ENCODE peak calls at places on chromosomes 3 and 15, in eight cellular contexts. One of them, this sample, is unnamed.

GRCh38 chr15:29688981-29689723 is 133.1 kb downstream of the TJP1 start:
- DNase-seq in heart right ventricle: no peak
- DNase-seq in right lobe of liver: no peak
- DNase-seq in frontal cortex: no peak
- DNase-seq in lung: no peak
- DNase-seq in bronchial epithelial cell: no peak
- DNase-seq in MV-4-11: no peak
- DNase-seq in mammary epithelial cell: no peak
- DNase-seq in this sample: no peak

GRCh38 chr15:25933456-25934158 is 70.5 kb upstream of the ATP10A start:
- DNase-seq in bronchial epithelial cell: peak
- DNase-seq in lung: peak
- DNase-seq in right lobe of liver: peak
- DNase-seq in frontal cortex: peak
- DNase-seq in MV-4-11: peak
- DNase-seq in heart right ventricle: peak
- DNase-seq in mammary epithelial cell: no peak
- DNase-seq in this sample: peak

GRCh38 chr3:131561511-131561910 is 58.7 kb upstream of the MRPL3 start:
- DNase-seq in lung: no peak
- DNase-seq in mammary epithelial cell: peak
- DNase-seq in MV-4-11: no peak
- DNase-seq in right lobe of liver: no peak
- DNase-seq in frontal cortex: no peak
- DNase-seq in bronchial epithelial cell: no peak
- DNase-seq in heart right ventricle: no peak
- DNase-seq in this sample: peak

GRCh38 chr3:146308222-146308621 is 57.3 kb upstream of the PLSCR4 start:
- DNase-seq in MV-4-11: no peak
- DNase-seq in mammary epithelial cell: peak
- DNase-seq in lung: no peak
- DNase-seq in frontal cortex: no peak
- DNase-seq in bronchial epithelial cell: peak
- DNase-seq in right lobe of liver: no peak
- DNase-seq in heart right ventricle: no peak
- DNase-seq in this sample: no peak

GRCh38 chr15:31260646-31261265 is 65.9 kb upstream of the KLF13 start:
- DNase-seq in MV-4-11: no peak
- DNase-seq in lung: no peak
- DNase-seq in frontal cortex: no peak
- DNase-seq in mammary epithelial cell: no peak
- DNase-seq in right lobe of liver: no peak
- DNase-seq in bronchial epithelial cell: no peak
- DNase-seq in heart right ventricle: no peak
- DNase-seq in this sample: no peak

GRCh38 chr3:38460377-38461085 is 6.8 kb downstream of the ACVR2B start:
- DNase-seq in mammary epithelial cell: no peak
- DNase-seq in frontal cortex: no peak
- DNase-seq in bronchial epithelial cell: no peak
- DNase-seq in right lobe of liver: no peak
- DNase-seq in heart right ventricle: no peak
- DNase-seq in lung: no peak
- DNase-seq in MV-4-11: no peak
- DNase-seq in this sample: no peak

GRCh38 chr3:48409291-48410201 is 20.3 kb downstream of the PLXNB1 start:
- DNase-seq in frontal cortex: no peak
- DNase-seq in mammary epithelial cell: no peak
- DNase-seq in MV-4-11: no peak
- DNase-seq in lung: no peak
- DNase-seq in right lobe of liver: peak
- DNase-seq in heart right ventricle: no peak
- DNase-seq in bronchial epithelial cell: no peak
- DNase-seq in this sample: no peak

GRCh38 chr15:83014205-83014653 is 2.8 kb upstream of the C15orf40 start:
- DNase-seq in bronchial epithelial cell: no peak
- DNase-seq in frontal cortex: no peak
- DNase-seq in lung: no peak
- DNase-seq in right lobe of liver: no peak
- DNase-seq in MV-4-11: no peak
- DNase-seq in mammary epithelial cell: no peak
- DNase-seq in heart right ventricle: no peak
- DNase-seq in this sample: no peak

GRCh38 chr3:50125541-50126286 is 29.4 kb upstream of the SEMA3F start:
- DNase-seq in lung: no peak
- DNase-seq in right lobe of liver: no peak
- DNase-seq in mammary epithelial cell: no peak
- DNase-seq in bronchial epithelial cell: no peak
- DNase-seq in heart right ventricle: no peak
- DNase-seq in frontal cortex: no peak
- DNase-seq in MV-4-11: no peak
- DNase-seq in this sample: no peak

GRCh38 chr15:99010743-99011142 is 3.2 kb upstream of the PGPEP1L start:
- DNase-seq in heart right ventricle: no peak
- DNase-seq in mammary epithelial cell: no peak
- DNase-seq in frontal cortex: no peak
- DNase-seq in lung: no peak
- DNase-seq in right lobe of liver: no peak
- DNase-seq in bronchial epithelial cell: no peak
- DNase-seq in MV-4-11: no peak
- DNase-seq in this sample: no peak

GRCh38 chr15:87849181-87849580 is 407.4 kb downstream of the NTRK3 start:
- DNase-seq in heart right ventricle: no peak
- DNase-seq in right lobe of liver: no peak
- DNase-seq in lung: no peak
- DNase-seq in bronchial epithelial cell: no peak
- DNase-seq in frontal cortex: no peak
- DNase-seq in mammary epithelial cell: no peak
- DNase-seq in MV-4-11: no peak
- DNase-seq in this sample: no peak

GRCh38 chr3:71987089-71987735 is 202.3 kb upstream of the PROK2 start:
- DNase-seq in frontal cortex: no peak
- DNase-seq in bronchial epithelial cell: no peak
- DNase-seq in MV-4-11: no peak
- DNase-seq in heart right ventricle: no peak
- DNase-seq in mammary epithelial cell: no peak
- DNase-seq in right lobe of liver: no peak
- DNase-seq in lung: no peak
- DNase-seq in this sample: no peak

GRCh38 chr15:59918994-59919951 is 84.8 kb upstream of the FOXB1 start:
- DNase-seq in heart right ventricle: no peak
- DNase-seq in bronchial epithelial cell: peak
- DNase-seq in MV-4-11: no peak
- DNase-seq in mammary epithelial cell: peak
- DNase-seq in frontal cortex: no peak
- DNase-seq in right lobe of liver: no peak
- DNase-seq in lung: no peak
- DNase-seq in this sample: peak

GRCh38 chr3:194269610-194270145 is 81.5 kb downstream of the CPN2 start:
- DNase-seq in mammary epithelial cell: no peak
- DNase-seq in MV-4-11: no peak
- DNase-seq in right lobe of liver: peak
- DNase-seq in heart right ventricle: peak
- DNase-seq in lung: peak
- DNase-seq in frontal cortex: peak
- DNase-seq in bronchial epithelial cell: no peak
- DNase-seq in this sample: peak

GRCh38 chr15:51735211-51735610 is 2.2 kb downstream of the LYSMD2 start:
- DNase-seq in lung: no peak
- DNase-seq in frontal cortex: no peak
- DNase-seq in right lobe of liver: no peak
- DNase-seq in mammary epithelial cell: no peak
- DNase-seq in bronchial epithelial cell: no peak
- DNase-seq in MV-4-11: peak
- DNase-seq in heart right ventricle: no peak
- DNase-seq in this sample: no peak

GRCh38 chr15:31004220-31004733 is 12.8 kb upstream of the MTMR10 start:
- DNase-seq in mammary epithelial cell: no peak
- DNase-seq in heart right ventricle: peak
- DNase-seq in lung: no peak
- DNase-seq in right lobe of liver: no peak
- DNase-seq in bronchial epithelial cell: no peak
- DNase-seq in MV-4-11: peak
- DNase-seq in frontal cortex: no peak
- DNase-seq in this sample: peak

GRCh38 chr15:88752956-88753355 is 50.3 kb upstream of the ACAN start:
- DNase-seq in heart right ventricle: no peak
- DNase-seq in bronchial epithelial cell: no peak
- DNase-seq in MV-4-11: no peak
- DNase-seq in frontal cortex: no peak
- DNase-seq in lung: no peak
- DNase-seq in mammary epithelial cell: no peak
- DNase-seq in right lobe of liver: no peak
- DNase-seq in this sample: no peak

GRCh38 chr3:127610105-127610504 is 11.9 kb downstream of the MCM2 start:
- DNase-seq in lung: no peak
- DNase-seq in MV-4-11: no peak
- DNase-seq in heart right ventricle: no peak
- DNase-seq in right lobe of liver: no peak
- DNase-seq in mammary epithelial cell: no peak
- DNase-seq in frontal cortex: no peak
- DNase-seq in bronchial epithelial cell: peak
- DNase-seq in this sample: peak

GRCh38 chr3:129312671-129313414 is 34.2 kb downstream of the HMCES start:
- DNase-seq in MV-4-11: no peak
- DNase-seq in right lobe of liver: no peak
- DNase-seq in heart right ventricle: no peak
- DNase-seq in bronchial epithelial cell: no peak
- DNase-seq in lung: no peak
- DNase-seq in mammary epithelial cell: no peak
- DNase-seq in frontal cortex: no peak
- DNase-seq in this sample: no peak

This sample was measured in kidney tubule cell.